ENCODE peak calls at places on chromosomes 2 and 18, in five cellular contexts. One of them, this sample, is unnamed. For H3K36me3, the result is how much of the 10 kb centered on the place peaks cover.

GRCh38 chr2:67899187-67899586 is 163.6 kb downstream of the C1D start:
- DNase-seq in IMR-90: no peak
- DNase-seq in mesenchymal stem cell: no peak
- DNase-seq in trophoblast cell: no peak
- DNase-seq in H1: no peak
- DNase-seq in this sample: no peak

GRCh38 chr2:232286011-232286868 is 92.3 kb upstream of the ALPP start:
- DNase-seq in IMR-90: no peak
- DNase-seq in mesenchymal stem cell: peak
- DNase-seq in trophoblast cell: no peak
- DNase-seq in H1: no peak
- DNase-seq in this sample: no peak

GRCh38 chr2:192286093-192286701 is 91.5 kb upstream of the TMEFF2 start:
- DNase-seq in IMR-90: peak
- DNase-seq in mesenchymal stem cell: peak
- DNase-seq in trophoblast cell: peak
- DNase-seq in H1: no peak
- DNase-seq in this sample: no peak

GRCh38 chr18:31596081-31596872 is 4.6 kb downstream of the TTR start:
- DNase-seq in IMR-90: no peak
- DNase-seq in mesenchymal stem cell: peak
- DNase-seq in trophoblast cell: peak
- DNase-seq in H1: no peak
- DNase-seq in this sample: no peak

GRCh38 chr2:675982-676646 is 1.1 kb downstream of the TMEM18 start:
- DNase-seq in IMR-90: peak
- DNase-seq in mesenchymal stem cell: peak
- DNase-seq in trophoblast cell: peak
- DNase-seq in H1: peak
- DNase-seq in this sample: no peak

GRCh38 chr2:73856214-73856613 is 27.5 kb downstream of the STAMBP start:
- DNase-seq in IMR-90: peak
- DNase-seq in mesenchymal stem cell: peak
- DNase-seq in trophoblast cell: no peak
- DNase-seq in H1: no peak
- DNase-seq in this sample: no peak

GRCh38 chr2:74816540-74817331 is 17.2 kb upstream of the HK2 start:
- DNase-seq in IMR-90: no peak
- DNase-seq in mesenchymal stem cell: no peak
- DNase-seq in trophoblast cell: no peak
- DNase-seq in H1: no peak
- DNase-seq in this sample: no peak

GRCh38 chr18:48669991-48670750 is 131.3 kb downstream of the CTIF start:
- DNase-seq in IMR-90: no peak
- DNase-seq in mesenchymal stem cell: no peak
- DNase-seq in trophoblast cell: no peak
- DNase-seq in H1: no peak
- DNase-seq in this sample: no peak

GRCh38 chr2:23235292-23235691 is 149.7 kb upstream of the KLHL29 start:
- DNase-seq in IMR-90: no peak
- DNase-seq in mesenchymal stem cell: no peak
- DNase-seq in trophoblast cell: no peak
- DNase-seq in H1: no peak
- DNase-seq in this sample: no peak

GRCh38 chr2:62200291-62200841 is 4.5 kb downstream of the B3GNT2 start:
- DNase-seq in IMR-90: no peak
- DNase-seq in mesenchymal stem cell: no peak
- DNase-seq in trophoblast cell: peak
- DNase-seq in H1: no peak
- DNase-seq in this sample: no peak

GRCh38 chr2:124317628-124318027 is 292.5 kb downstream of the CNTNAP5 start:
- DNase-seq in IMR-90: no peak
- DNase-seq in mesenchymal stem cell: no peak
- DNase-seq in trophoblast cell: no peak
- DNase-seq in H1: no peak
- DNase-seq in this sample: no peak

GRCh38 chr2:149733936-149734685 is 146.5 kb upstream of the MMADHC start:
- DNase-seq in IMR-90: peak
- DNase-seq in mesenchymal stem cell: peak
- DNase-seq in trophoblast cell: no peak
- DNase-seq in H1: no peak
- DNase-seq in this sample: no peak

GRCh38 chr18:42048150-42048549 is 93.1 kb downstream of the PIK3C3 start:
- DNase-seq in IMR-90: peak
- DNase-seq in mesenchymal stem cell: peak
- DNase-seq in trophoblast cell: no peak
- DNase-seq in H1: no peak
- DNase-seq in this sample: no peak

GRCh38 chr18:9361191-9361590 is 26.6 kb downstream of the TWSG1 start:
- DNase-seq in IMR-90: no peak
- DNase-seq in mesenchymal stem cell: no peak
- DNase-seq in trophoblast cell: no peak
- DNase-seq in H1: no peak
- DNase-seq in this sample: no peak

GRCh38 chr2:135913726-135914365 is 37.6 kb upstream of the MCM6 start:
- DNase-seq in IMR-90: peak
- DNase-seq in mesenchymal stem cell: peak
- DNase-seq in trophoblast cell: peak
- DNase-seq in H1: no peak
- DNase-seq in this sample: peak

GRCh38 chr2:145431181-145431951 is 911.4 kb upstream of the ZEB2 start:
- DNase-seq in IMR-90: no peak
- DNase-seq in mesenchymal stem cell: no peak
- DNase-seq in trophoblast cell: no peak
- DNase-seq in H1: peak
- DNase-seq in this sample: peak

GRCh38 chr2:151525872-151526271 is 116.2 kb downstream of the RIF1 start:
- DNase-seq in IMR-90: no peak
- DNase-seq in mesenchymal stem cell: no peak
- DNase-seq in trophoblast cell: no peak
- DNase-seq in H1: no peak
- DNase-seq in this sample: no peak

GRCh38 chr18:75244336-75244735 is 33.7 kb downstream of the TSHZ1 start:
- DNase-seq in IMR-90: no peak
- DNase-seq in mesenchymal stem cell: no peak
- DNase-seq in trophoblast cell: no peak
- DNase-seq in H1: peak
- DNase-seq in this sample: no peak

GRCh38 chr18:59783138-59783537 is 85.9 kb upstream of the CCBE1 start:
- DNase-seq in IMR-90: peak
- DNase-seq in mesenchymal stem cell: peak
- DNase-seq in trophoblast cell: peak
- DNase-seq in H1: no peak
- DNase-seq in this sample: peak

GRCh38 chr2:150679456-150680120 is 192.1 kb upstream of the RND3 start:
- DNase-seq in IMR-90: peak
- DNase-seq in mesenchymal stem cell: no peak
- DNase-seq in trophoblast cell: peak
- DNase-seq in H1: no peak
- DNase-seq in this sample: no peak

GRCh38 chr2:21804151-21804550 is 680.4 kb downstream of the TDRD15 start:
- DNase-seq in IMR-90: no peak
- DNase-seq in mesenchymal stem cell: no peak
- DNase-seq in trophoblast cell: no peak
- DNase-seq in H1: no peak
- DNase-seq in this sample: no peak

GRCh38 chr18:57970356-57971095 is 73.5 kb upstream of the NEDD4L start:
- DNase-seq in IMR-90: no peak
- DNase-seq in mesenchymal stem cell: no peak
- DNase-seq in trophoblast cell: peak
- DNase-seq in H1: peak
- DNase-seq in this sample: no peak

GRCh38 chr18:21110667-21111350 is 804 bp downstream of the ROCK1 start:
- DNase-seq in IMR-90: peak
- DNase-seq in mesenchymal stem cell: peak
- DNase-seq in trophoblast cell: peak
- DNase-seq in H1: no peak
- DNase-seq in this sample: peak

GRCh38 chr2:209476367-209477191 is 52.7 kb downstream of the MAP2 start:
- DNase-seq in IMR-90: peak
- DNase-seq in mesenchymal stem cell: peak
- DNase-seq in trophoblast cell: no peak
- DNase-seq in H1: no peak
- DNase-seq in this sample: no peak

GRCh38 chr2:120985997-120986651 is 250.5 kb downstream of the GLI2 start:
- DNase-seq in IMR-90: no peak
- DNase-seq in mesenchymal stem cell: no peak
- DNase-seq in trophoblast cell: no peak
- DNase-seq in H1: no peak
- DNase-seq in this sample: no peak
- H3K36me3 ChIP-seq in IMR-90: half or more
- H3K36me3 ChIP-seq in mesenchymal stem cell: half or more
- H3K36me3 ChIP-seq in trophoblast cell: under half
- H3K36me3 ChIP-seq in H1: half or more
- H3K36me3 ChIP-seq in this sample: half or more

GRCh38 chr2:100105678-100106054 is 36.7 kb downstream of the AFF3 start:
- DNase-seq in IMR-90: peak
- DNase-seq in mesenchymal stem cell: peak
- DNase-seq in trophoblast cell: no peak
- DNase-seq in H1: no peak
- DNase-seq in this sample: no peak

GRCh38 chr2:100106460-100106859 is 35.9 kb downstream of the AFF3 start:
- DNase-seq in IMR-90: peak
- DNase-seq in mesenchymal stem cell: peak
- DNase-seq in trophoblast cell: no peak
- DNase-seq in H1: no peak
- DNase-seq in this sample: no peak

GRCh38 chr2:100107911-100108647 is 34.3 kb downstream of the AFF3 start:
- DNase-seq in IMR-90: no peak
- DNase-seq in mesenchymal stem cell: peak
- DNase-seq in trophoblast cell: no peak
- DNase-seq in H1: no peak
- DNase-seq in this sample: no peak

GRCh38 chr2:100107440-100107839 is 35.0 kb downstream of the AFF3 start:
- DNase-seq in IMR-90: no peak
- DNase-seq in mesenchymal stem cell: peak
- DNase-seq in trophoblast cell: no peak
- DNase-seq in H1: no peak
- DNase-seq in this sample: no peak

GRCh38 chr2:100104718-100105677 is 37.4 kb downstream of the AFF3 start:
- DNase-seq in IMR-90: peak
- DNase-seq in mesenchymal stem cell: peak
- DNase-seq in trophoblast cell: no peak
- DNase-seq in H1: no peak
- DNase-seq in this sample: peak
- H3K14ac ChIP-seq in IMR-90: peak
- H3K14ac ChIP-seq in mesenchymal stem cell: peak
- H3K14ac ChIP-seq in trophoblast cell: no peak
- H3K14ac ChIP-seq in H1: no peak
- H3K14ac ChIP-seq in this sample: peak

DNA sequence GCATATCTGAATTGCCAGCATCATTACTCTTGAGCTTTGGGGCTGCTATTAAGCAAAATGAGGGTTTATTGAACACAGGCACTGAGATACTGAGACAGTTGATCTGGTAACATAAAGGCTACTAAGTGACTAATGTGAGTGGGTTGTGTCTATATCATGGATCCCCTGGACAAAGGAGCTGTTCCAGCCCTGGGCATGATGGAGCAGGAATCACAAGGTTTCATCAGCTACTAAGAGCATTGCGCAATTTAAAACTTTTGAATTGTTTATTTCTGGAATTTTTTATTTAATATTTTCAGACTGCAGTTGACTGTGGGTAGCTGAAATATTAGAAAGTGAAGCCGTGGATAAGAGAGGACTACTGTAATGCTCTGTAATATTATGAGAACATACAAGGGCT is 73.5 kb downstream of the MGAT5 start:
- DNase-seq in IMR-90: peak
- DNase-seq in mesenchymal stem cell: peak
- DNase-seq in trophoblast cell: no peak
- DNase-seq in H1: no peak
- DNase-seq in this sample: no peak
- H2AK5ac ChIP-seq in IMR-90: no peak
- H2AK5ac ChIP-seq in mesenchymal stem cell: no peak
- H2AK5ac ChIP-seq in trophoblast cell: no peak
- H2AK5ac ChIP-seq in H1: no peak
- H2AK5ac ChIP-seq in this sample: no peak

GRCh38 chr2:239184179-239184578 is 216.6 kb downstream of the HDAC4 start:
- DNase-seq in IMR-90: no peak
- DNase-seq in mesenchymal stem cell: no peak
- DNase-seq in trophoblast cell: no peak
- DNase-seq in H1: no peak
- DNase-seq in this sample: no peak
- H3K36me3 ChIP-seq in IMR-90: half or more
- H3K36me3 ChIP-seq in mesenchymal stem cell: under half
- H3K36me3 ChIP-seq in trophoblast cell: under half
- H3K36me3 ChIP-seq in H1: under half
- H3K36me3 ChIP-seq in this sample: half or more

DNA sequence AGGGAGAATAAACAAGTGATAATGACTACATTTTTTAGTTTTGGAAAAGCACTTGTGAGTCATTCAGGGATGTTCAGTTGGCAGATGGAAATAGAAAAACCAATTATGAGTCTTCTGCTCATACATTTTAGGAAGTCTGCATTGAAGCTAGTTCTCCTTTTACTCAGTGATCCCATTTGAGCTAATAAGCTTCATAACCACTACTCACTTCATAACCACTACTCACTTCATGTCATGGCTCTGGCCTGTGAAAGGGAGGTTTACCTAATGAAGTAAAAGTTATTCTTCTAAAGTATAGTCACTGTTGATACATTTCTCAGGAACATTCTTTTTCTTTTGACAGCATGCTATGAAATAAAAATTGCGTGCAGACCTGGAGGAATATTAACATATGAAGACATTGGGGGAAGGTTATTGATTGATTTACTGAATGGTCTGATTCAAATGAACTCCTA is 948.7 kb downstream of the TSN start:
- DNase-seq in IMR-90: no peak
- DNase-seq in mesenchymal stem cell: no peak
- DNase-seq in trophoblast cell: no peak
- DNase-seq in H1: no peak
- DNase-seq in this sample: no peak
- H3K14ac ChIP-seq in IMR-90: no peak
- H3K14ac ChIP-seq in mesenchymal stem cell: no peak
- H3K14ac ChIP-seq in trophoblast cell: no peak
- H3K14ac ChIP-seq in H1: no peak
- H3K14ac ChIP-seq in this sample: no peak

This sample was measured in neuronal stem cell.